ENCODE peak calls at places on chromosomes 5 and 9, in seven cellular contexts. One of them, this sample, is unnamed.

GRCh38 chr9:130949188-130950038 is 10.4 kb upstream of the FIBCD1 start:
- DNase-seq in dorsolateral prefrontal cortex: no peak
- DNase-seq in thoracic aorta: no peak
- DNase-seq in uterus: no peak
- DNase-seq in activated CD8-positive, alpha-beta T cell treated with anti-CD3 and anti-CD28 coated beads for 36 hours: no peak
- DNase-seq in CD8-positive, alpha-beta T cell: no peak
- DNase-seq in IMR-90: no peak
- DNase-seq in this sample: peak

GRCh38 chr5:133285583-133286021 is 233.8 kb downstream of the HSPA4 start:
- DNase-seq in CD8-positive, alpha-beta T cell: no peak
- DNase-seq in activated CD8-positive, alpha-beta T cell treated with anti-CD3 and anti-CD28 coated beads for 36 hours: no peak
- DNase-seq in dorsolateral prefrontal cortex: no peak
- DNase-seq in IMR-90: peak
- DNase-seq in uterus: no peak
- DNase-seq in thoracic aorta: no peak
- DNase-seq in this sample: peak

GRCh38 chr9:127793093-127793708 is 7.4 kb downstream of the CDK9 start:
- DNase-seq in dorsolateral prefrontal cortex: no peak
- DNase-seq in IMR-90: peak
- DNase-seq in uterus: no peak
- DNase-seq in thoracic aorta: no peak
- DNase-seq in CD8-positive, alpha-beta T cell: no peak
- DNase-seq in activated CD8-positive, alpha-beta T cell treated with anti-CD3 and anti-CD28 coated beads for 36 hours: no peak
- DNase-seq in this sample: no peak

GRCh38 chr5:169168288-169168687 is 132.7 kb downstream of the SLIT3 start:
- DNase-seq in CD8-positive, alpha-beta T cell: no peak
- DNase-seq in dorsolateral prefrontal cortex: no peak
- DNase-seq in uterus: no peak
- DNase-seq in activated CD8-positive, alpha-beta T cell treated with anti-CD3 and anti-CD28 coated beads for 36 hours: no peak
- DNase-seq in IMR-90: no peak
- DNase-seq in thoracic aorta: no peak
- DNase-seq in this sample: no peak

GRCh38 chr5:174317261-174317894 is 271.9 kb downstream of the NSG2 start:
- DNase-seq in dorsolateral prefrontal cortex: peak
- DNase-seq in activated CD8-positive, alpha-beta T cell treated with anti-CD3 and anti-CD28 coated beads for 36 hours: no peak
- DNase-seq in CD8-positive, alpha-beta T cell: no peak
- DNase-seq in thoracic aorta: no peak
- DNase-seq in IMR-90: peak
- DNase-seq in uterus: no peak
- DNase-seq in this sample: peak

GRCh38 chr9:130473521-130473920 is 28.8 kb downstream of the ASS1 start:
- DNase-seq in uterus: no peak
- DNase-seq in dorsolateral prefrontal cortex: no peak
- DNase-seq in thoracic aorta: no peak
- DNase-seq in CD8-positive, alpha-beta T cell: no peak
- DNase-seq in IMR-90: no peak
- DNase-seq in activated CD8-positive, alpha-beta T cell treated with anti-CD3 and anti-CD28 coated beads for 36 hours: no peak
- DNase-seq in this sample: no peak

GRCh38 chr5:148937830-148938534 is 111.6 kb downstream of the ADRB2 start:
- DNase-seq in uterus: no peak
- DNase-seq in activated CD8-positive, alpha-beta T cell treated with anti-CD3 and anti-CD28 coated beads for 36 hours: no peak
- DNase-seq in thoracic aorta: no peak
- DNase-seq in dorsolateral prefrontal cortex: no peak
- DNase-seq in IMR-90: no peak
- DNase-seq in CD8-positive, alpha-beta T cell: no peak
- DNase-seq in this sample: no peak

GRCh38 chr9:85040806-85041575 is 371.5 kb downstream of the NTRK2 start:
- DNase-seq in activated CD8-positive, alpha-beta T cell treated with anti-CD3 and anti-CD28 coated beads for 36 hours: no peak
- DNase-seq in IMR-90: no peak
- DNase-seq in dorsolateral prefrontal cortex: peak
- DNase-seq in CD8-positive, alpha-beta T cell: no peak
- DNase-seq in thoracic aorta: no peak
- DNase-seq in uterus: no peak
- DNase-seq in this sample: no peak

GRCh38 chr9:76153902-76154629 is 240.2 kb downstream of the RFK start:
- DNase-seq in activated CD8-positive, alpha-beta T cell treated with anti-CD3 and anti-CD28 coated beads for 36 hours: no peak
- DNase-seq in thoracic aorta: no peak
- DNase-seq in uterus: no peak
- DNase-seq in dorsolateral prefrontal cortex: no peak
- DNase-seq in IMR-90: no peak
- DNase-seq in CD8-positive, alpha-beta T cell: no peak
- DNase-seq in this sample: no peak

GRCh38 chr5:159824188-159825153 is 91.8 kb upstream of the ADRA1B start:
- DNase-seq in CD8-positive, alpha-beta T cell: no peak
- DNase-seq in IMR-90: no peak
- DNase-seq in dorsolateral prefrontal cortex: no peak
- DNase-seq in uterus: no peak
- DNase-seq in thoracic aorta: no peak
- DNase-seq in activated CD8-positive, alpha-beta T cell treated with anti-CD3 and anti-CD28 coated beads for 36 hours: no peak
- DNase-seq in this sample: peak

GRCh38 chr5:1636981-1637638 is 113.3 kb upstream of the LPCAT1 start:
- DNase-seq in thoracic aorta: no peak
- DNase-seq in CD8-positive, alpha-beta T cell: no peak
- DNase-seq in activated CD8-positive, alpha-beta T cell treated with anti-CD3 and anti-CD28 coated beads for 36 hours: no peak
- DNase-seq in IMR-90: no peak
- DNase-seq in dorsolateral prefrontal cortex: no peak
- DNase-seq in uterus: peak
- DNase-seq in this sample: no peak

GRCh38 chr5:94218374-94218773 is 400.0 kb downstream of the KIAA0825 start:
- DNase-seq in CD8-positive, alpha-beta T cell: no peak
- DNase-seq in uterus: no peak
- DNase-seq in dorsolateral prefrontal cortex: no peak
- DNase-seq in IMR-90: peak
- DNase-seq in activated CD8-positive, alpha-beta T cell treated with anti-CD3 and anti-CD28 coated beads for 36 hours: no peak
- DNase-seq in thoracic aorta: no peak
- DNase-seq in this sample: peak

GRCh38 chr5:142325677-142326479 is 1.1 kb upstream of the SPRY4 start:
- DNase-seq in CD8-positive, alpha-beta T cell: no peak
- DNase-seq in thoracic aorta: peak
- DNase-seq in uterus: no peak
- DNase-seq in IMR-90: peak
- DNase-seq in dorsolateral prefrontal cortex: peak
- DNase-seq in activated CD8-positive, alpha-beta T cell treated with anti-CD3 and anti-CD28 coated beads for 36 hours: peak
- DNase-seq in this sample: peak

GRCh38 chr9:120344230-120344629 is 235.7 kb downstream of the CDK5RAP2 start:
- DNase-seq in IMR-90: peak
- DNase-seq in dorsolateral prefrontal cortex: no peak
- DNase-seq in thoracic aorta: no peak
- DNase-seq in activated CD8-positive, alpha-beta T cell treated with anti-CD3 and anti-CD28 coated beads for 36 hours: no peak
- DNase-seq in CD8-positive, alpha-beta T cell: no peak
- DNase-seq in uterus: no peak
- DNase-seq in this sample: peak

GRCh38 chr5:170302729-170303501 is 5.3 kb upstream of the LCP2 start:
- DNase-seq in IMR-90: no peak
- DNase-seq in thoracic aorta: no peak
- DNase-seq in uterus: peak
- DNase-seq in activated CD8-positive, alpha-beta T cell treated with anti-CD3 and anti-CD28 coated beads for 36 hours: peak
- DNase-seq in CD8-positive, alpha-beta T cell: peak
- DNase-seq in dorsolateral prefrontal cortex: no peak
- DNase-seq in this sample: no peak

GRCh38 chr5:176881021-176881749 is 18.0 kb downstream of the HK3 start:
- DNase-seq in thoracic aorta: no peak
- DNase-seq in dorsolateral prefrontal cortex: peak
- DNase-seq in IMR-90: no peak
- DNase-seq in CD8-positive, alpha-beta T cell: no peak
- DNase-seq in uterus: no peak
- DNase-seq in activated CD8-positive, alpha-beta T cell treated with anti-CD3 and anti-CD28 coated beads for 36 hours: no peak
- DNase-seq in this sample: no peak

GRCh38 chr5:96978812-96979449 is 43.1 kb downstream of the LNPEP start:
- DNase-seq in activated CD8-positive, alpha-beta T cell treated with anti-CD3 and anti-CD28 coated beads for 36 hours: no peak
- DNase-seq in CD8-positive, alpha-beta T cell: no peak
- DNase-seq in dorsolateral prefrontal cortex: no peak
- DNase-seq in uterus: no peak
- DNase-seq in IMR-90: peak
- DNase-seq in thoracic aorta: no peak
- DNase-seq in this sample: no peak

GRCh38 chr5:94245608-94246007 is 372.8 kb downstream of the KIAA0825 start:
- DNase-seq in dorsolateral prefrontal cortex: no peak
- DNase-seq in IMR-90: peak
- DNase-seq in CD8-positive, alpha-beta T cell: no peak
- DNase-seq in activated CD8-positive, alpha-beta T cell treated with anti-CD3 and anti-CD28 coated beads for 36 hours: peak
- DNase-seq in uterus: no peak
- DNase-seq in thoracic aorta: no peak
- DNase-seq in this sample: peak

GRCh38 chr9:131310833-131311554 is 21.5 kb downstream of the PLPP7 start:
- DNase-seq in CD8-positive, alpha-beta T cell: peak
- DNase-seq in uterus: no peak
- DNase-seq in activated CD8-positive, alpha-beta T cell treated with anti-CD3 and anti-CD28 coated beads for 36 hours: peak
- DNase-seq in IMR-90: no peak
- DNase-seq in dorsolateral prefrontal cortex: no peak
- DNase-seq in thoracic aorta: no peak
- DNase-seq in this sample: no peak

GRCh38 chr5:54821445-54822330 is 163.7 kb downstream of the ESM1 start:
- DNase-seq in thoracic aorta: no peak
- DNase-seq in IMR-90: peak
- DNase-seq in dorsolateral prefrontal cortex: no peak
- DNase-seq in uterus: no peak
- DNase-seq in activated CD8-positive, alpha-beta T cell treated with anti-CD3 and anti-CD28 coated beads for 36 hours: no peak
- DNase-seq in CD8-positive, alpha-beta T cell: no peak
- DNase-seq in this sample: no peak

DNA sequence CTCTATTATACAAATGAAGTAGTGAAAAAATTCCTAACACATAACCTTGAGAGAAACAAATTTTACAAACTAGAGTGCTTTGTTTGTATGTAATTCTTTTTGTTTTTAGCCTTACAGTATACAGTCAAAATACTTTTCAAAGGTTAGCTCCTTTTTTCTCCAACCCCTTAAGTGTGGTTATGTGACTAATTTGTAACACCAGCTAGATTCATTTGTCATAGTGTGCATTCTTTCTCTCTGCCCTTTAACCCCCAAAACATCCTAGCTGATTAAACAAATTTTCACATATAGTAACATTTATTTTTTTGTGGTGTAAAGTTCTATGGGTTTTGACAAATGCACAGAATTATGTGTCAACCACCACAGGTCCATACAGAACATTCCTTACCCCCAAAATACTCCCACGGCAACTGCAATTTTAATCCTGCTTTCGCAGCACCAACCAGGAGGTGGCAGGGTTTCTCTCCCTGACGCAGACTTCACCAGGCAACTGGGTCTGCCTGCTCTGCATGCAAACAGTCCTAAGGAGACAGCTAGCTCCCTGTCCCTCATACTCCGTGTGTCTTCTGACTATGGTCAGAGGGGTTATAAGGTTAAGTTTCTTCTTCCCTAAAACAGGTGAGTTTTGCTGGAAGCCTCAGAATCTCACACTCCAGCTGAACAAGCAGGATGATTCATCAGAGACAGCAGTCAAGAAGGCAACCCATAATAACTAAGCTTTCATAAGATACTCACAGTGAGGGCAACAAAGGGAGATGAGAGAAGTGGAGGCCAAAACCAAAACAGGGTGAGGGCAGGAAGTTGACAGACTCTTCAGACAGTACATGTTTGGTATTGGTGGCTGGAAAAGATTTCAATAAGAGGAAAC is 44.5 kb upstream of the NR5A1 start:
- DNase-seq in IMR-90: peak
- DNase-seq in dorsolateral prefrontal cortex: peak
- DNase-seq in thoracic aorta: no peak
- DNase-seq in uterus: no peak
- DNase-seq in activated CD8-positive, alpha-beta T cell treated with anti-CD3 and anti-CD28 coated beads for 36 hours: peak
- DNase-seq in CD8-positive, alpha-beta T cell: no peak
- DNase-seq in this sample: peak
- TF ChIP-seq CTCF in IMR-90: peak
- TF ChIP-seq CTCF in dorsolateral prefrontal cortex: peak
- TF ChIP-seq CTCF in thoracic aorta: no peak
- TF ChIP-seq CTCF in uterus: no peak
- TF ChIP-seq CTCF in activated CD8-positive, alpha-beta T cell treated with anti-CD3 and anti-CD28 coated beads for 36 hours: peak
- TF ChIP-seq CTCF in CD8-positive, alpha-beta T cell: peak
- TF ChIP-seq CTCF in this sample: peak

GRCh38 chr5:115888027-115888426 is 46.3 kb downstream of the AP3S1 start:
- DNase-seq in activated CD8-positive, alpha-beta T cell treated with anti-CD3 and anti-CD28 coated beads for 36 hours: no peak
- DNase-seq in IMR-90: peak
- DNase-seq in uterus: no peak
- DNase-seq in CD8-positive, alpha-beta T cell: no peak
- DNase-seq in dorsolateral prefrontal cortex: no peak
- DNase-seq in thoracic aorta: no peak
- DNase-seq in this sample: peak
- TF ChIP-seq CTCF in activated CD8-positive, alpha-beta T cell treated with anti-CD3 and anti-CD28 coated beads for 36 hours: no peak
- TF ChIP-seq CTCF in IMR-90: peak
- TF ChIP-seq CTCF in uterus: no peak
- TF ChIP-seq CTCF in CD8-positive, alpha-beta T cell: no peak
- TF ChIP-seq CTCF in dorsolateral prefrontal cortex: peak
- TF ChIP-seq CTCF in thoracic aorta: no peak
- TF ChIP-seq CTCF in this sample: no peak

DNA sequence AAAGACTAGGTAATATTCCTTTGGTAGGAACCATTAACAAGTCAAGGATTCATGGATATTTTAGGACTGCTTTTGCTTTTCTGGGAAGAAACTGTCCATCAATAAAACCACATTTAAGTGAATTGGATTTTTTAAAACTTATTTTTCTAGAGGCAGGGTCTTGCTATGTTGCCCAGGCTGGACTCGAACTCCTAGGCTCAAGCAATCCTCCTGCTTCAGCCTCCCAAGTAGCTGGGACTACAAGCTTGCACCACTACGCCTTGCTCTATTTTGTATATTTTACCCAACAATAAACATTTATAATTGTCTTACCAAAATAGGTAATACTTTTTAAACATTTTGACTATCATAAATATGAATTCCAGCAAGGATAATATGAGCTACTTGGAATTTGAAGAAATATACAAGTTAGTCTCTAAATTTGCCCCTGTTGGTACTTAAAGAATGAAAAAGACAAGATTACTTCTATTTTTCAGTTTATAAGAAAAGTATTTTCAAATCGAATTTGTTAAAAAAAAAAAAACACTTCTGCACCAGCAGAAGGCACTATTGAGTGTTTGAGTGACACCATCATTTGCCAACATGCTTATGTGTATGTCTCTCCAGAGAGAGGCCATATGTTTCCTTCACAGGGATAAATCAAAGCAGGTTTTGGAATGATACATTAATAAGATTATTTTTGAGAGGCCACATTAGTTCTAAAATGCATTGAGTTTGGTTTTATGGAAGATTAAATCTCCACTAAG is 60.0 kb upstream of the CARTPT start:
- DNase-seq in activated CD8-positive, alpha-beta T cell treated with anti-CD3 and anti-CD28 coated beads for 36 hours: no peak
- DNase-seq in CD8-positive, alpha-beta T cell: no peak
- DNase-seq in dorsolateral prefrontal cortex: no peak
- DNase-seq in thoracic aorta: no peak
- DNase-seq in uterus: no peak
- DNase-seq in IMR-90: no peak
- DNase-seq in this sample: peak
- TF ChIP-seq CTCF in activated CD8-positive, alpha-beta T cell treated with anti-CD3 and anti-CD28 coated beads for 36 hours: peak
- TF ChIP-seq CTCF in CD8-positive, alpha-beta T cell: no peak
- TF ChIP-seq CTCF in dorsolateral prefrontal cortex: no peak
- TF ChIP-seq CTCF in thoracic aorta: no peak
- TF ChIP-seq CTCF in uterus: no peak
- TF ChIP-seq CTCF in IMR-90: no peak
- TF ChIP-seq CTCF in this sample: peak

DNA sequence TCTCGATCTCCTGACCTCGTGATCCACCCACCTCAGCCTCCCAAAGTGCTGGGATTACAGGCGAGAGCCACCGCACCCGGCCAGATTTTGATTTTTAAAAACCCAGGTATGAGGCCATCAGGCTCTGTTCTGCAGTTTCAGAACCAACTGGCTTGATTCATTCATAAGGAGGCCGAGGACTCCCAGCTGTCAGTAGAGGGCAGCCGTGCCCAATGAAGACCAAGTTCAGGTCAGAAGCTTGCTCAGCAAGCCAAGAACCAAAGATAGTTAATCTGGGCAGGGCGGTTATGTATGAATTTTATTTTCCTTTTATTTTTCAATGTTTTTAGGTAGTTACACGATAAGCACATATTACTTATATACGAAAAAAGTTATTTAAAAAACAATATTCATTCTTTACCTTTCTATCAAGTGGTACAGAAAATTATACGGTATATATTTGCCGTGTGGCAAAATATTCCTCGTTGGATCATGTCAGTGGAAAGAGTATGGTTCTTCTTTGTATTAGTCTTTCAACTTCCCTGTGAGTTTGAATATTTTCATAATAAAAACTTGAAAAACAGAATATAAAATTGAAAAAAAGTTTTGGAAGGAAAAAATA is 18.0 kb downstream of the MGAT1 start:
- DNase-seq in CD8-positive, alpha-beta T cell: peak
- DNase-seq in thoracic aorta: no peak
- DNase-seq in dorsolateral prefrontal cortex: peak
- DNase-seq in uterus: peak
- DNase-seq in IMR-90: peak
- DNase-seq in activated CD8-positive, alpha-beta T cell treated with anti-CD3 and anti-CD28 coated beads for 36 hours: peak
- DNase-seq in this sample: peak
- TF ChIP-seq CTCF in CD8-positive, alpha-beta T cell: peak
- TF ChIP-seq CTCF in thoracic aorta: peak
- TF ChIP-seq CTCF in dorsolateral prefrontal cortex: peak
- TF ChIP-seq CTCF in uterus: peak
- TF ChIP-seq CTCF in IMR-90: peak
- TF ChIP-seq CTCF in activated CD8-positive, alpha-beta T cell treated with anti-CD3 and anti-CD28 coated beads for 36 hours: peak
- TF ChIP-seq CTCF in this sample: peak

This sample was measured in epithelial cell of esophagus.